ENCODE peak calls at places on chromosome 4, in eight cellular contexts. H, Y, I, R, D, N, F and Q are unnamed samples. For H3K27me3, the result is how much of the 10 kb centered on the place peaks cover.

GRCh38 chr4:25019501-25019900 is 11.2 kb downstream of the LGI2 start:
- DNase-seq in Y (no peak), F (no peak), D (no peak), I (no peak), R (no peak), N (no peak), H (no peak), Q (no peak)

GRCh38 chr4:53591372-53591892 is at the start of gene LNX1:
- DNase-seq in N (peak), R (no peak), D (peak), F (peak), I (no peak), H (peak), Y (no peak), Q (no peak)

GRCh38 chr4:103074598-103075434 is 1.7 kb downstream of the SLC9B2 start:
- DNase-seq in H (no peak), Y (no peak), I (no peak), D (no peak), F (no peak), R (no peak), N (peak), Q (no peak)

GRCh38 chr4:8330821-8331566 is 61.4 kb downstream of the HTRA3 start:
- DNase-seq in F (peak), Y (peak), H (peak), R (no peak), N (no peak), I (no peak), D (peak), Q (peak)

GRCh38 chr4:127732623-127733199 is 2.5 kb downstream of the SLC25A31 start:
- DNase-seq in N (peak), Y (no peak), F (no peak), H (no peak), I (peak), D (no peak), R (no peak), Q (no peak)

GRCh38 chr4:87089368-87089767 is 131.1 kb downstream of the KLHL8 start:
- DNase-seq in F (no peak), N (peak), H (no peak), I (no peak), R (no peak), Y (no peak), D (no peak), Q (no peak)

GRCh38 chr4:91577864-91578263 is 725.9 kb upstream of the GRID2 start:
- DNase-seq in I (no peak), Y (no peak), D (no peak), R (no peak), N (no peak), H (no peak), F (no peak), Q (no peak)

GRCh38 chr4:157005193-157005592 is 33.6 kb upstream of the PDGFC start:
- DNase-seq in Y (no peak), N (no peak), D (no peak), I (no peak), R (no peak), F (no peak), H (no peak), Q (no peak)

GRCh38 chr4:20612313-20612712 is 87.9 kb upstream of the PACRGL start:
- DNase-seq in N (peak), D (no peak), I (no peak), H (no peak), Y (no peak), R (no peak), F (no peak), Q (no peak)

GRCh38 chr4:8727546-8728510 is 135.3 kb downstream of the CPZ start:
- DNase-seq in Y (no peak), I (no peak), R (peak), H (no peak), N (no peak), F (peak), D (peak), Q (no peak)

GRCh38 chr4:100288811-100289529 is 98.7 kb upstream of the DDIT4L start:
- DNase-seq in H (no peak), R (no peak), F (no peak), D (no peak), N (no peak), Y (no peak), I (no peak), Q (no peak)

GRCh38 chr4:184343400-184344177 is 125.9 kb upstream of the ENPP6 start:
- DNase-seq in F (peak), H (peak), I (peak), Y (peak), R (no peak), N (peak), D (peak), Q (peak)

GRCh38 chr4:89929425-89930272 is 35.0 kb downstream of the MMRN1 start:
- DNase-seq in Y (no peak), I (no peak), H (no peak), N (peak), D (no peak), R (no peak), F (no peak), Q (no peak)

GRCh38 chr4:156615066-156615514 is 356.5 kb downstream of the PDGFC start:
- DNase-seq in F (no peak), Y (no peak), D (no peak), H (no peak), I (no peak), N (no peak), R (no peak), Q (no peak)

GRCh38 chr4:112947616-112948015 is 101.8 kb upstream of the ANK2 start:
- DNase-seq in Y (no peak), R (no peak), D (no peak), N (no peak), I (no peak), F (no peak), H (no peak), Q (no peak)

GRCh38 chr4:40953253-40954118 is 203.7 kb downstream of the NSUN7 start:
- DNase-seq in R (no peak), H (no peak), F (no peak), N (no peak), I (no peak), D (no peak), Y (peak), Q (no peak)

GRCh38 chr4:6563935-6564645 is 10.9 kb upstream of the MAN2B2 start:
- DNase-seq in Y (no peak), I (no peak), D (no peak), R (no peak), N (no peak), H (no peak), F (no peak), Q (no peak)

GRCh38 chr4:6561706-6562371 is 13.2 kb upstream of the MAN2B2 start:
- DNase-seq in I (no peak), N (no peak), Y (no peak), D (no peak), F (no peak), H (no peak), R (no peak), Q (no peak)

GRCh38 chr4:6562931-6563901 is 11.8 kb upstream of the MAN2B2 start:
- DNase-seq in I (no peak), N (peak), H (peak), D (no peak), R (no peak), F (no peak), Y (no peak), Q (no peak)

GRCh38 chr4:6560416-6561172 is 14.4 kb upstream of the MAN2B2 start:
- DNase-seq in I (no peak), Y (no peak), H (no peak), R (no peak), D (no peak), F (no peak), N (no peak), Q (no peak)

GRCh38 chr4:6561173-6561516 is 13.8 kb upstream of the MAN2B2 start:
- DNase-seq in D (no peak), N (no peak), H (no peak), F (no peak), R (no peak), Y (no peak), I (no peak), Q (no peak)
- H3K27me3 ChIP-seq in D (under half), N (under half), H (half or more), F (under half), R (under half), Y (under half), I (half or more), Q (half or more)

GRCh38 chr4:105526656-105527055 is 25.8 kb upstream of the ARHGEF38 start:
- DNase-seq in R (no peak), N (no peak), D (no peak), F (no peak), Y (no peak), H (no peak), I (no peak), Q (no peak)

GRCh38 chr4:105527081-105527480 is 25.3 kb upstream of the ARHGEF38 start:
- DNase-seq in F (no peak), R (no peak), Y (no peak), I (no peak), H (no peak), D (no peak), N (no peak), Q (no peak)

DNA sequence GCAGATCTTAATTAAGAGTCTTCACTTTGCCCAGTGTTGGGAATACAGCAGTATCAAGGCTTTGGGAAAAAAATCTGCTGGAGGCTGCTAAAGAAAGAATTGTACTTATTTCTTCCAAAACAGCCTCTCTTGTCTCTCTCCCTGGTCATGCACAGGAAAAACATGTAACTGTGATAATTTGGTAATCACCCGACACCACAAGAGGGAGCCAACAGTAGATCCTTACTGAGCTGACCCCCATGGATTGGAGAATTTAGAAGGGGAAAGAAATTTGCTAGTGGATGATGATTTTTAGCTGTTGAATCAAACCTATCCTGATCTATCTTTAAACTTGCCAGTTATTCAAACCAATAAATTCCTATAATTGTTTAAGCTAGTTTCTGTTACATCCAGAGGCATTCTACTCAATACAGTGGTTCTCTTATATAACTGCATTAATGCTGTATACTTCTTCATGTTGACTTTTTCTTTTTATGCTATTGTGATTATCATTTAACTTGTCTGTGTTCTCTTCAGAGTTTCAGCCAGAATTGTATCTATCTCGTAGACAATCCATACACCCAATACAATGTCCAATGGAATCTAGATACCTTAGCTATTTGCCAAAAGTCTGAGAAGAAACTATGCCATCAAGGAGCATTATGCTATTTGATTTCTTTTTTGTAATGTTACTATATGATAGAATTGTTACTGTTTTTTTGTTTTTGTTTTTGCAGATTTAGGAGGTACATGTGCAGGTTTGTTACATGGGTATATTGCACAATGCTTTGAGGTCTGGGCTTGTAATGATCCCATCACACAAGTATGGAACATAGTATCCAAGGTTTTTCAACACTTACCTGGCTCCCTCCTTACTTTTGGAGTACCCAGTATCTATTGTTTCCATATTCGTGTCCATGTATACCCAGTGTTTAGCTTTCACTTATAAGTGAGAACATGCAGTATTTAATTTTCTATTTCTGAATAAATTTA is 31.3 kb upstream of the ARHGEF38 start:
- DNase-seq in F (peak), R (no peak), D (no peak), I (peak), Y (peak), H (peak), N (peak), Q (peak)
- TF ChIP-seq CTCF in F (peak), R (no peak), D (peak), I (peak), Y (peak), H (peak), N (peak), Q (peak)

DNA sequence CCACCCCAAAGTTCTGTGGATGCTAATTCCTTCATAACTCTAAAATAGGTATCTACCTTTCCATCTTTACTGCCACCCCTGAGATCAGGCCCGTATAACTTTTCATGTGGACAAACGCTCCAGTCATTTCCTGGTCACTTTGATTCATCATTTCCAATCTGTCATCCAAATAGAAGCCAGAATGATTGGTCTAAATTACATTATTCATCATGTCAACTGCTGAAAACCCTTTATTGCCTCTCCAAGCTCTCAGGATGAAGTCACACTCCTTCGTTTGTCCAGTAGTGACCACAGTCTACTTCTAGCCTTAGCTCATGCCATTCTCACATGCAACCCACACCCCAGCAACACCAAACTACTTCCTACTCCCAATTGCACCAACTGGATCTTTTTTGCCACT is 382.7 kb upstream of the NOCT start:
- DNase-seq in Y (no peak), H (no peak), D (no peak), F (no peak), N (peak), R (no peak), I (no peak), Q (no peak)
- H3K27me3 ChIP-seq in Y (under half), H (under half), D (under half), F (under half), N (under half), R (under half), I (under half), Q (under half)

DNA sequence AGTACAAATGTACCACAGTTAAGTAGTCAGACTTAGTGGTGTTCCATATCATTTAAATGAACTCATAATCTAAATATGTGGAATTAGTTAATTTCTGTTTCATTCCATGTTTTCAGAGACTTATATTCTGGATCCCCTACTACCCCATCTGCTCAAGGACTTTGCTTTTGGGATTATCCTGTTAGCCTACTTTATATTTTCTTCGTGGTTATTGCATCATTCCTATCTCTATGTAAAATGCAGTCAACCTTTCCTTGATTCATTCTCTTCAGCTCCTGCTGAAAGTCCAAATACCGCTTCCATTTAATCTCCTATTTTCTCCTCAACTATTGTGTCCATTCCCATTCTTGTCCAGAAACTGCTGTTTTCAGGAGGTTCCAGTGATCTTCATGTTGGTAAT is 25.1 kb downstream of the SLC30A9 start:
- DNase-seq in H (no peak), F (no peak), D (no peak), N (no peak), R (no peak), Y (no peak), I (no peak), Q (no peak)
- TF ChIP-seq CTCF in H (no peak), F (no peak), D (no peak), N (no peak), R (no peak), Y (no peak), I (no peak), Q (no peak)

GRCh38 chr4:16079046-16079445 is 4.8 kb downstream of the PROM1 start:
- DNase-seq in F (no peak), H (no peak), D (no peak), I (no peak), Y (no peak), N (no peak), R (no peak), Q (no peak)
- H3K27me3 ChIP-seq in F (under half), H (under half), D (half or more), I (half or more), Y (under half), N (under half), R (under half), Q (under half)

DNA sequence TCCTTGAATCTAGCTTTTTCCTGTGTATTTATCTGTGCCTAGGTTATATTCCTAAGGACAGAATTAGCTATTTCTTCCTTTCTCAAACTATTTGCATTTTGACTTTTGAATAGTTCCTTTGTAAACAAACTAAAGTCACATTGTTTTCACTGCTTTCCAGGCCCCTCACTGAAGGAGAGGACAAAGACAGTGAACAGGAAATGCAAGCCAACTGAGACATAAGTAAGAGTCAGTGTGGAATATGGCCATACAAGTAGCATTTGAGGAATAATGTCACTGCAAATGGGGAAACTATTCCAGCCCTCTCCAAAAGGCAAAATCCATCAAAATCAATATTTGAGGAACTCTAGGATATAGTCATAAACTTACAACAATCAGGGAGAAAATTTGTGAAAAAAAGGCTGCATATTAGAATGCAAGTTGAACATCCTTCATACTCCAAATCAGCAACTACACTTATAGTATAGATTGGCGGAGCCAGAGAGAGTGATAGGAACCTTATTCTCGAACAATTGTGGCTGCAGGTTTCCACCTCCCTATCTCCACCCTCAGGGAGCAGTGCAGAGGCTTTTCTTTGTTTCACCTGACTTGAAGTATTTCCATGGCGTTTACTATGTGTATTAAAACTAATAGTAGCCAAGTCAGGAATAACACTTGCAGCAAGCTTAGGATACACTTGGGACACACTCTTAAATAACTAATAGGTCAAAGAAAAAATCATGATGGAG is 1110.4 kb upstream of the ADGRL3 start:
- DNase-seq in Y (no peak), H (no peak), R (no peak), F (no peak), I (no peak), N (no peak), D (no peak), Q (no peak)
- TF ChIP-seq CTCF in Y (no peak), H (no peak), R (no peak), F (no peak), I (no peak), N (no peak), D (no peak), Q (no peak)